ENCODE peak calls at places on chromosome 7, in four cellular contexts. T, B, A and C are unnamed samples. For H3K27me3 and H3K36me3, the result is how much of the 10 kb centered on the place peaks cover.

GRCh38 chr7:142939226-142939910 is at the start of gene LLCFC1:
- DNase-seq in T (no peak), B (peak), A (no peak), C (peak)

GRCh38 chr7:20561466-20561865 is 54.0 kb upstream of the ABCB5 start:
- DNase-seq in T (no peak), B (no peak), A (no peak), C (no peak)

GRCh38 chr7:114415054-114415997 is 711 bp downstream of the FOXP2 start:
- DNase-seq in T (no peak), B (no peak), A (no peak), C (no peak)

GRCh38 chr7:52685351-52685750 is 350.1 kb upstream of the POM121L12 start:
- DNase-seq in T (no peak), B (no peak), A (no peak), C (no peak)

GRCh38 chr7:14048889-14049288 is 59.4 kb upstream of the ETV1 start:
- DNase-seq in T (no peak), B (no peak), A (no peak), C (no peak)

GRCh38 chr7:131327626-131328386 is at the start of gene MKLN1:
- DNase-seq in T (peak), B (peak), A (peak), C (peak)

GRCh38 chr7:116509982-116510579 is 10.5 kb downstream of the CAV2 start:
- DNase-seq in T (no peak), B (no peak), A (no peak), C (no peak)

GRCh38 chr7:45921699-45922519 is 837 bp upstream of the IGFBP3 start:
- DNase-seq in T (peak), B (peak), A (peak), C (peak)

GRCh38 chr7:13903997-13904396 is 85.5 kb downstream of the ETV1 start:
- DNase-seq in T (no peak), B (no peak), A (no peak), C (no peak)

GRCh38 chr7:148021507-148022045 is 569.0 kb upstream of the C7orf33 start:
- DNase-seq in T (no peak), B (no peak), A (no peak), C (no peak)

GRCh38 chr7:155021699-155022145 is 18.8 kb upstream of the PAXIP1 start:
- DNase-seq in T (no peak), B (no peak), A (no peak), C (no peak)

GRCh38 chr7:93544686-93545085 is 29.8 kb downstream of the CALCR start:
- DNase-seq in T (peak), B (no peak), A (no peak), C (no peak)

GRCh38 chr7:116342125-116342524 is 131.8 kb downstream of the TES start:
- DNase-seq in T (no peak), B (no peak), A (no peak), C (no peak)

GRCh38 chr7:28076421-28077163 is 104.0 kb downstream of the JAZF1 start:
- DNase-seq in T (no peak), B (peak), A (no peak), C (no peak)

GRCh38 chr7:41994046-41994745 is 242.8 kb downstream of the GLI3 start:
- DNase-seq in T (no peak), B (no peak), A (no peak), C (no peak)

GRCh38 chr7:118239014-118239413 is 14.5 kb downstream of the ANKRD7 start:
- DNase-seq in T (no peak), B (no peak), A (no peak), C (peak)

GRCh38 chr7:140478361-140479061 is 794 bp downstream of the MKRN1 start:
- DNase-seq in T (peak), B (peak), A (peak), C (peak)

GRCh38 chr7:32958046-32959025 is 1.1 kb downstream of the FKBP9 start:
- DNase-seq in T (peak), B (no peak), A (peak), C (peak)

GRCh38 chr7:28296571-28297483 is 115.5 kb upstream of the CREB5 start:
- DNase-seq in T (no peak), B (no peak), A (no peak), C (no peak)

GRCh38 chr7:157299613-157300405 is 37.0 kb upstream of the DNAJB6 start:
- DNase-seq in T (no peak), B (peak), A (no peak), C (peak)

GRCh38 chr7:63789378-63790176 is 209.1 kb upstream of the ZNF722 start:
- DNase-seq in T (no peak), B (peak), A (peak), C (peak)

GRCh38 chr7:132783824-132784223 is 207.6 kb upstream of the PLXNA4 start:
- DNase-seq in T (peak), B (no peak), A (no peak), C (no peak)

GRCh38 chr7:155166673-155167370 is 96.7 kb downstream of the HTR5A start:
- DNase-seq in T (peak), B (no peak), A (no peak), C (no peak)

GRCh38 chr7:95420996-95421846 is 13.6 kb downstream of the PON2 start:
- DNase-seq in T (peak), B (no peak), A (no peak), C (no peak)

GRCh38 chr7:108561047-108561619 is 8.4 kb downstream of the THAP5 start:
- DNase-seq in T (no peak), B (no peak), A (no peak), C (no peak)

GRCh38 chr7:122055072-122055471 is 89.0 kb downstream of the AASS start:
- DNase-seq in T (no peak), B (no peak), A (no peak), C (no peak)

GRCh38 chr7:4856336-4857056 is 5.3 kb downstream of the PAPOLB start:
- DNase-seq in T (no peak), B (peak), A (no peak), C (no peak)
- H3K27me3 ChIP-seq in T (under half), B (under half), A (under half), C (under half)

GRCh38 chr7:44076101-44076895 is 6.0 kb downstream of the POLM start:
- DNase-seq in T (no peak), B (no peak), A (no peak), C (no peak)

GRCh38 chr7:44073664-44074348 is 8.4 kb upstream of the PGAM2 start:
- DNase-seq in T (peak), B (no peak), A (peak), C (peak)

GRCh38 chr7:44072364-44073231 is 7.2 kb upstream of the PGAM2 start:
- DNase-seq in T (peak), B (peak), A (peak), C (peak)

GRCh38 chr7:44075296-44076075 is 6.8 kb downstream of the POLM start:
- DNase-seq in T (no peak), B (no peak), A (no peak), C (peak)

GRCh38 chr7:44074349-44074695 is 8.0 kb downstream of the POLM start:
- DNase-seq in T (no peak), B (no peak), A (no peak), C (no peak)
- H3K36me3 ChIP-seq in T (under half), B (under half), A (under half), C (under half)

GRCh38 chr7:2055956-2056355 is 176.8 kb downstream of the MAD1L1 start:
- DNase-seq in T (no peak), B (no peak), A (no peak), C (no peak)
- H3K4me3 ChIP-seq in T (no peak), B (no peak), A (no peak), C (no peak)

DNA sequence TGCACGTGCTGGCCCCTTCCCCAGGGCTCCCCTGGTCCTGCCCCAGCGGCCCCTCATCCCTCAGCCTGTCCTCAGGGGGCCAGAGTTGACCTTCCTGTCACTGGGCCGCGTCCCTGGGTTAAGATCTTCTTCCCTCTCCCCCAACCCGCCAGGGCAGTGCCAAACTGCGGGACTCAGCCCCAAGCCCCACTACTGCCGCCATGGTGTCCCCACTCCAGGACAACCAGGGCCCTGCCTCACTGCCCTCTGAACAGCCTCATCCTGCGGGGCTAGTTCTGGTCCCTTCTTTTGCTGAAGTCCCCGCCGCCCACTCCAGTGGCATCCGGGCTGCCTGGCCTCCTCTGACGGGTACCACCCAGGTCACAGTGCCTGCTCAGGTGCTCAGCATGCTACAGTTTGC is 37.5 kb downstream of the UNCX start:
- DNase-seq in T (no peak), B (no peak), A (no peak), C (no peak)
- H3K27me3 ChIP-seq in T (under half), B (half or more), A (under half), C (under half)

GRCh38 chr7:74518041-74518440 is 64.3 kb downstream of the GTF2IRD1 start:
- DNase-seq in T (no peak), B (no peak), A (no peak), C (peak)
- H3K36me3 ChIP-seq in T (under half), B (under half), A (under half), C (under half)

DNA sequence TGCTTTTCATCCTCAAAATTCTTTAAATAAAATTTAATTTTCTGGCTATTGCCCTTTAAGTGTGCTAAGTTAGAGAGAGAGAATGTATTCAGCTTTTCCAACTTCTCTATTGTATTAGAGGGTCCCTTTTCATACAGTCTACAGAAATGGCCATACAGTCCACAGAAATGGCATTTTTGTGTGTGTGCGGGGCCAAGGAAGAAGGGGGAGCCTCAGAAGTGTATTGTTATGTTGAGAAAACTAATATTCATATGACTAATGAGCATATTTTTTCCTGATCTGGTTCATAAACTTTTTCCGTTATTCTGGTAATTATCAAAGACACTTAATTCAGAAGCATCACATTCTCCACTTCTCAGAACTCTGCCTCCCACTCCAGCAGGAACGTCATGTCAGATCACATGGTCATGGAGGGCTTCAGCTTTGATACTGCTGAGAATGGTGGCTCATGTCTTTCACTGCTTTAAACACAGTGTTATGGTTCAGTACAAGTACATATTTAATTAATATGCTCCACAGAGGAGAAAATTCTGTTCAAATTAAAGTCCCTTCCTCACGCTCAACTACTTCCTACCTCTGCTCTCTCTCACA is 37.1 kb downstream of the ELMO1 start:
- DNase-seq in T (no peak), B (no peak), A (no peak), C (no peak)
- H3K4me3 ChIP-seq in T (no peak), B (no peak), A (no peak), C (no peak)

DNA sequence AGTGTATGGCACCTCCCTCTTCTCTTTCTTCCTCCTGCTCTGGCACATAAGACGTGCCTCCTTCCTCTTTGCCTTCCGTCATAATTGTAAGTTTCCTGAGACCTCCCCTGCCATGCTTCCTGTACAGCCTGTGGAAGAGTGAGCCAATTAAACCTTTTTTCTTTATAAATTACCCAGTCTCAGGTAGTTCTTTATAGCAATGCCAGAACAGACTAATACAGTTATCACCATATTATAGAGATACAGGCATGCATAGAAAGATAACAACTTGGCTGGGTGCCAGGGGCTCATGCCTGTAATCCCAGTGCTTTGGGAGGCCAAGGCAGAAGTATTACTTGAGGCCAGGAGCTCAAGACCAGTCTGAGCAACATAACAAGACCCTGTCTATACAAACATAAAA is 53.2 kb downstream of the GCC1 start:
- DNase-seq in T (no peak), B (no peak), A (no peak), C (no peak)
- H3K27me3 ChIP-seq in T (under half), B (under half), A (under half), C (under half)